ENCODE peak calls at places on chromosomes 16 and 17, in eight cellular contexts. One of them, this sample, is unnamed.

GRCh38 chr16:88454315-88455057 is 1.4 kb downstream of the ZFPM1 start:
- DNase-seq in NCI-H748 treated with DMSO at 0.1 percent for 48 hours: peak
- DNase-seq in iPS DF 6.9: no peak
- DNase-seq in RCC 7860: no peak
- DNase-seq in GM04504: no peak
- DNase-seq in ureter: no peak
- DNase-seq in activated CD4-positive, alpha-beta T cell treated with anti-CD3 and anti-CD28 coated beads, Interleukin-2, amount 50 U/mL, for 1 hour: peak
- DNase-seq in T-helper 9 cell: peak
- DNase-seq in this sample: no peak

GRCh38 chr17:50830994-50831393 is 4.4 kb upstream of the WFIKKN2 start:
- DNase-seq in NCI-H748 treated with DMSO at 0.1 percent for 48 hours: no peak
- DNase-seq in iPS DF 6.9: no peak
- DNase-seq in RCC 7860: no peak
- DNase-seq in GM04504: no peak
- DNase-seq in ureter: no peak
- DNase-seq in activated CD4-positive, alpha-beta T cell treated with anti-CD3 and anti-CD28 coated beads, Interleukin-2, amount 50 U/mL, for 1 hour: no peak
- DNase-seq in T-helper 9 cell: no peak
- DNase-seq in this sample: peak

GRCh38 chr17:5418858-5419355 is 555 bp downstream of the NUP88 start:
- DNase-seq in NCI-H748 treated with DMSO at 0.1 percent for 48 hours: peak
- DNase-seq in iPS DF 6.9: no peak
- DNase-seq in RCC 7860: no peak
- DNase-seq in GM04504: no peak
- DNase-seq in ureter: peak
- DNase-seq in activated CD4-positive, alpha-beta T cell treated with anti-CD3 and anti-CD28 coated beads, Interleukin-2, amount 50 U/mL, for 1 hour: peak
- DNase-seq in T-helper 9 cell: peak
- DNase-seq in this sample: peak

GRCh38 chr17:4163951-4164350 is 21.0 kb downstream of the CYB5D2 start:
- DNase-seq in NCI-H748 treated with DMSO at 0.1 percent for 48 hours: no peak
- DNase-seq in iPS DF 6.9: no peak
- DNase-seq in RCC 7860: no peak
- DNase-seq in GM04504: peak
- DNase-seq in ureter: no peak
- DNase-seq in activated CD4-positive, alpha-beta T cell treated with anti-CD3 and anti-CD28 coated beads, Interleukin-2, amount 50 U/mL, for 1 hour: no peak
- DNase-seq in T-helper 9 cell: no peak
- DNase-seq in this sample: no peak

GRCh38 chr17:48593840-48594411 is 347 bp upstream of the HOXB5 start:
- DNase-seq in NCI-H748 treated with DMSO at 0.1 percent for 48 hours: peak
- DNase-seq in iPS DF 6.9: no peak
- DNase-seq in RCC 7860: peak
- DNase-seq in GM04504: peak
- DNase-seq in ureter: peak
- DNase-seq in activated CD4-positive, alpha-beta T cell treated with anti-CD3 and anti-CD28 coated beads, Interleukin-2, amount 50 U/mL, for 1 hour: peak
- DNase-seq in T-helper 9 cell: peak
- DNase-seq in this sample: peak

GRCh38 chr17:72616457-72616856 is 476.0 kb downstream of the SLC39A11 start:
- DNase-seq in NCI-H748 treated with DMSO at 0.1 percent for 48 hours: no peak
- DNase-seq in iPS DF 6.9: no peak
- DNase-seq in RCC 7860: no peak
- DNase-seq in GM04504: no peak
- DNase-seq in ureter: no peak
- DNase-seq in activated CD4-positive, alpha-beta T cell treated with anti-CD3 and anti-CD28 coated beads, Interleukin-2, amount 50 U/mL, for 1 hour: no peak
- DNase-seq in T-helper 9 cell: no peak
- DNase-seq in this sample: peak

GRCh38 chr17:63140255-63140654 is 174.2 kb downstream of the TANC2 start:
- DNase-seq in NCI-H748 treated with DMSO at 0.1 percent for 48 hours: no peak
- DNase-seq in iPS DF 6.9: no peak
- DNase-seq in RCC 7860: no peak
- DNase-seq in GM04504: peak
- DNase-seq in ureter: no peak
- DNase-seq in activated CD4-positive, alpha-beta T cell treated with anti-CD3 and anti-CD28 coated beads, Interleukin-2, amount 50 U/mL, for 1 hour: no peak
- DNase-seq in T-helper 9 cell: no peak
- DNase-seq in this sample: no peak

GRCh38 chr16:56450275-56450889 is 750 bp downstream of the NUDT21 start:
- DNase-seq in NCI-H748 treated with DMSO at 0.1 percent for 48 hours: no peak
- DNase-seq in iPS DF 6.9: no peak
- DNase-seq in RCC 7860: no peak
- DNase-seq in GM04504: no peak
- DNase-seq in ureter: no peak
- DNase-seq in activated CD4-positive, alpha-beta T cell treated with anti-CD3 and anti-CD28 coated beads, Interleukin-2, amount 50 U/mL, for 1 hour: no peak
- DNase-seq in T-helper 9 cell: no peak
- DNase-seq in this sample: peak

GRCh38 chr17:16988749-16989229 is 16.9 kb upstream of the TNFRSF13B start:
- DNase-seq in NCI-H748 treated with DMSO at 0.1 percent for 48 hours: no peak
- DNase-seq in iPS DF 6.9: no peak
- DNase-seq in RCC 7860: no peak
- DNase-seq in GM04504: no peak
- DNase-seq in ureter: no peak
- DNase-seq in activated CD4-positive, alpha-beta T cell treated with anti-CD3 and anti-CD28 coated beads, Interleukin-2, amount 50 U/mL, for 1 hour: no peak
- DNase-seq in T-helper 9 cell: no peak
- DNase-seq in this sample: no peak

GRCh38 chr17:56045907-56046306 is 107.4 kb upstream of the ANKFN1 start:
- DNase-seq in NCI-H748 treated with DMSO at 0.1 percent for 48 hours: no peak
- DNase-seq in iPS DF 6.9: no peak
- DNase-seq in RCC 7860: no peak
- DNase-seq in GM04504: no peak
- DNase-seq in ureter: no peak
- DNase-seq in activated CD4-positive, alpha-beta T cell treated with anti-CD3 and anti-CD28 coated beads, Interleukin-2, amount 50 U/mL, for 1 hour: no peak
- DNase-seq in T-helper 9 cell: no peak
- DNase-seq in this sample: no peak

GRCh38 chr16:66899945-66900688 is 18.6 kb downstream of the CDH16 start:
- DNase-seq in NCI-H748 treated with DMSO at 0.1 percent for 48 hours: no peak
- DNase-seq in iPS DF 6.9: no peak
- DNase-seq in RCC 7860: peak
- DNase-seq in GM04504: no peak
- DNase-seq in ureter: peak
- DNase-seq in activated CD4-positive, alpha-beta T cell treated with anti-CD3 and anti-CD28 coated beads, Interleukin-2, amount 50 U/mL, for 1 hour: no peak
- DNase-seq in T-helper 9 cell: no peak
- DNase-seq in this sample: peak

GRCh38 chr16:1989826-1990335 is at the start of gene SYNGR3:
- DNase-seq in NCI-H748 treated with DMSO at 0.1 percent for 48 hours: no peak
- DNase-seq in iPS DF 6.9: no peak
- DNase-seq in RCC 7860: no peak
- DNase-seq in GM04504: no peak
- DNase-seq in ureter: no peak
- DNase-seq in activated CD4-positive, alpha-beta T cell treated with anti-CD3 and anti-CD28 coated beads, Interleukin-2, amount 50 U/mL, for 1 hour: no peak
- DNase-seq in T-helper 9 cell: no peak
- DNase-seq in this sample: peak

GRCh38 chr17:46730679-46731078 is 87.8 kb downstream of the WNT3 start:
- DNase-seq in NCI-H748 treated with DMSO at 0.1 percent for 48 hours: no peak
- DNase-seq in iPS DF 6.9: no peak
- DNase-seq in RCC 7860: no peak
- DNase-seq in GM04504: no peak
- DNase-seq in ureter: no peak
- DNase-seq in activated CD4-positive, alpha-beta T cell treated with anti-CD3 and anti-CD28 coated beads, Interleukin-2, amount 50 U/mL, for 1 hour: no peak
- DNase-seq in T-helper 9 cell: no peak
- DNase-seq in this sample: no peak

This sample was measured in H7.